ENCODE peak calls at places on chromosome 22, in eight cellular contexts. One of them, this sample, is unnamed.

GRCh38 chr22:44523981-44524759 is 26.1 kb upstream of the RTL6 start:
- DNase-seq in neuronal stem cell: no peak
- DNase-seq in KBM-7: no peak
- DNase-seq in HT-29: no peak
- DNase-seq in stimulated activated CD4-positive, alpha-beta T cell treated with anti-CD3 and anti-CD28 coated beads, Interleukin-1b, Interleukin-23, amount 100 ng/mL, for 1 hour: no peak
- DNase-seq in astrocyte of the cerebellum: peak
- DNase-seq in iPS DF 6.9: no peak
- DNase-seq in kidney glomerular epithelial cell: peak
- DNase-seq in this sample: peak

GRCh38 chr22:47371263-47372090 is 609.0 kb downstream of the TBC1D22A start:
- DNase-seq in kidney glomerular epithelial cell: no peak
- DNase-seq in stimulated activated CD4-positive, alpha-beta T cell treated with anti-CD3 and anti-CD28 coated beads, Interleukin-1b, Interleukin-23, amount 100 ng/mL, for 1 hour: no peak
- DNase-seq in iPS DF 6.9: no peak
- DNase-seq in KBM-7: no peak
- DNase-seq in HT-29: no peak
- DNase-seq in neuronal stem cell: no peak
- DNase-seq in astrocyte of the cerebellum: no peak
- DNase-seq in this sample: no peak

GRCh38 chr22:41827671-41828070 is 5.2 kb upstream of the SREBF2 start:
- DNase-seq in iPS DF 6.9: no peak
- DNase-seq in stimulated activated CD4-positive, alpha-beta T cell treated with anti-CD3 and anti-CD28 coated beads, Interleukin-1b, Interleukin-23, amount 100 ng/mL, for 1 hour: no peak
- DNase-seq in HT-29: no peak
- DNase-seq in KBM-7: no peak
- DNase-seq in neuronal stem cell: no peak
- DNase-seq in kidney glomerular epithelial cell: no peak
- DNase-seq in astrocyte of the cerebellum: no peak
- DNase-seq in this sample: no peak

GRCh38 chr22:48340727-48341709 is 1486.7 kb downstream of the BRD1 start:
- DNase-seq in iPS DF 6.9: no peak
- DNase-seq in astrocyte of the cerebellum: no peak
- DNase-seq in HT-29: no peak
- DNase-seq in neuronal stem cell: no peak
- DNase-seq in stimulated activated CD4-positive, alpha-beta T cell treated with anti-CD3 and anti-CD28 coated beads, Interleukin-1b, Interleukin-23, amount 100 ng/mL, for 1 hour: no peak
- DNase-seq in kidney glomerular epithelial cell: no peak
- DNase-seq in KBM-7: no peak
- DNase-seq in this sample: no peak

GRCh38 chr22:45064313-45065268 is 54.8 kb upstream of the PHF21B start:
- DNase-seq in KBM-7: no peak
- DNase-seq in astrocyte of the cerebellum: peak
- DNase-seq in stimulated activated CD4-positive, alpha-beta T cell treated with anti-CD3 and anti-CD28 coated beads, Interleukin-1b, Interleukin-23, amount 100 ng/mL, for 1 hour: no peak
- DNase-seq in neuronal stem cell: no peak
- DNase-seq in HT-29: no peak
- DNase-seq in iPS DF 6.9: no peak
- DNase-seq in kidney glomerular epithelial cell: no peak
- DNase-seq in this sample: no peak

GRCh38 chr22:22465782-22466181 is 42.8 kb downstream of the ZNF280B start:
- DNase-seq in astrocyte of the cerebellum: no peak
- DNase-seq in stimulated activated CD4-positive, alpha-beta T cell treated with anti-CD3 and anti-CD28 coated beads, Interleukin-1b, Interleukin-23, amount 100 ng/mL, for 1 hour: no peak
- DNase-seq in neuronal stem cell: no peak
- DNase-seq in KBM-7: no peak
- DNase-seq in kidney glomerular epithelial cell: no peak
- DNase-seq in HT-29: no peak
- DNase-seq in iPS DF 6.9: no peak
- DNase-seq in this sample: no peak

GRCh38 chr22:35561796-35562526 is 21.3 kb downstream of the RASD2 start:
- DNase-seq in astrocyte of the cerebellum: no peak
- DNase-seq in kidney glomerular epithelial cell: peak
- DNase-seq in neuronal stem cell: no peak
- DNase-seq in iPS DF 6.9: no peak
- DNase-seq in KBM-7: no peak
- DNase-seq in HT-29: no peak
- DNase-seq in stimulated activated CD4-positive, alpha-beta T cell treated with anti-CD3 and anti-CD28 coated beads, Interleukin-1b, Interleukin-23, amount 100 ng/mL, for 1 hour: no peak
- DNase-seq in this sample: no peak

GRCh38 chr22:49749885-49750510 is 77.7 kb downstream of the BRD1 start:
- DNase-seq in astrocyte of the cerebellum: no peak
- DNase-seq in KBM-7: no peak
- DNase-seq in HT-29: no peak
- DNase-seq in neuronal stem cell: no peak
- DNase-seq in iPS DF 6.9: no peak
- DNase-seq in kidney glomerular epithelial cell: no peak
- DNase-seq in stimulated activated CD4-positive, alpha-beta T cell treated with anti-CD3 and anti-CD28 coated beads, Interleukin-1b, Interleukin-23, amount 100 ng/mL, for 1 hour: no peak
- DNase-seq in this sample: no peak

GRCh38 chr22:31969789-31970489 is 25.6 kb downstream of the YWHAH start:
- DNase-seq in neuronal stem cell: peak
- DNase-seq in iPS DF 6.9: peak
- DNase-seq in stimulated activated CD4-positive, alpha-beta T cell treated with anti-CD3 and anti-CD28 coated beads, Interleukin-1b, Interleukin-23, amount 100 ng/mL, for 1 hour: peak
- DNase-seq in astrocyte of the cerebellum: peak
- DNase-seq in kidney glomerular epithelial cell: peak
- DNase-seq in HT-29: peak
- DNase-seq in KBM-7: peak
- DNase-seq in this sample: peak

GRCh38 chr22:44181912-44182590 is 1.3 kb downstream of the PARVG start:
- DNase-seq in HT-29: no peak
- DNase-seq in stimulated activated CD4-positive, alpha-beta T cell treated with anti-CD3 and anti-CD28 coated beads, Interleukin-1b, Interleukin-23, amount 100 ng/mL, for 1 hour: no peak
- DNase-seq in iPS DF 6.9: no peak
- DNase-seq in kidney glomerular epithelial cell: no peak
- DNase-seq in neuronal stem cell: no peak
- DNase-seq in KBM-7: no peak
- DNase-seq in astrocyte of the cerebellum: no peak
- DNase-seq in this sample: no peak

GRCh38 chr22:19880786-19881569 is 26.3 kb upstream of the GNB1L start:
- DNase-seq in neuronal stem cell: peak
- DNase-seq in stimulated activated CD4-positive, alpha-beta T cell treated with anti-CD3 and anti-CD28 coated beads, Interleukin-1b, Interleukin-23, amount 100 ng/mL, for 1 hour: no peak
- DNase-seq in kidney glomerular epithelial cell: peak
- DNase-seq in iPS DF 6.9: peak
- DNase-seq in astrocyte of the cerebellum: peak
- DNase-seq in KBM-7: no peak
- DNase-seq in HT-29: peak
- DNase-seq in this sample: no peak

GRCh38 chr22:50340157-50340879 is 2.8 kb upstream of the PPP6R2 start:
- DNase-seq in kidney glomerular epithelial cell: no peak
- DNase-seq in HT-29: no peak
- DNase-seq in KBM-7: peak
- DNase-seq in astrocyte of the cerebellum: no peak
- DNase-seq in iPS DF 6.9: no peak
- DNase-seq in neuronal stem cell: no peak
- DNase-seq in stimulated activated CD4-positive, alpha-beta T cell treated with anti-CD3 and anti-CD28 coated beads, Interleukin-1b, Interleukin-23, amount 100 ng/mL, for 1 hour: no peak
- DNase-seq in this sample: peak

GRCh38 chr22:35835998-35836691 is 118.5 kb downstream of the APOL5 start:
- DNase-seq in KBM-7: peak
- DNase-seq in neuronal stem cell: peak
- DNase-seq in kidney glomerular epithelial cell: peak
- DNase-seq in HT-29: peak
- DNase-seq in astrocyte of the cerebellum: peak
- DNase-seq in stimulated activated CD4-positive, alpha-beta T cell treated with anti-CD3 and anti-CD28 coated beads, Interleukin-1b, Interleukin-23, amount 100 ng/mL, for 1 hour: no peak
- DNase-seq in iPS DF 6.9: peak
- DNase-seq in this sample: peak

GRCh38 chr22:39299829-39300178 is 19.6 kb downstream of the RPL3 start:
- DNase-seq in KBM-7: no peak
- DNase-seq in kidney glomerular epithelial cell: no peak
- DNase-seq in HT-29: peak
- DNase-seq in neuronal stem cell: no peak
- DNase-seq in iPS DF 6.9: no peak
- DNase-seq in stimulated activated CD4-positive, alpha-beta T cell treated with anti-CD3 and anti-CD28 coated beads, Interleukin-1b, Interleukin-23, amount 100 ng/mL, for 1 hour: no peak
- DNase-seq in astrocyte of the cerebellum: no peak
- DNase-seq in this sample: peak

GRCh38 chr22:43004362-43005035 is 10.4 kb downstream of the PACSIN2 start:
- DNase-seq in stimulated activated CD4-positive, alpha-beta T cell treated with anti-CD3 and anti-CD28 coated beads, Interleukin-1b, Interleukin-23, amount 100 ng/mL, for 1 hour: no peak
- DNase-seq in astrocyte of the cerebellum: peak
- DNase-seq in kidney glomerular epithelial cell: no peak
- DNase-seq in HT-29: no peak
- DNase-seq in neuronal stem cell: no peak
- DNase-seq in iPS DF 6.9: no peak
- DNase-seq in KBM-7: peak
- DNase-seq in this sample: no peak

GRCh38 chr22:45308624-45309421 is 911 bp upstream of the FAM118A start:
- DNase-seq in kidney glomerular epithelial cell: no peak
- DNase-seq in stimulated activated CD4-positive, alpha-beta T cell treated with anti-CD3 and anti-CD28 coated beads, Interleukin-1b, Interleukin-23, amount 100 ng/mL, for 1 hour: no peak
- DNase-seq in astrocyte of the cerebellum: no peak
- DNase-seq in KBM-7: peak
- DNase-seq in iPS DF 6.9: no peak
- DNase-seq in neuronal stem cell: no peak
- DNase-seq in HT-29: peak
- DNase-seq in this sample: peak

GRCh38 chr22:48907591-48907990 is 920.1 kb downstream of the BRD1 start:
- DNase-seq in neuronal stem cell: no peak
- DNase-seq in astrocyte of the cerebellum: no peak
- DNase-seq in HT-29: no peak
- DNase-seq in iPS DF 6.9: no peak
- DNase-seq in KBM-7: no peak
- DNase-seq in kidney glomerular epithelial cell: no peak
- DNase-seq in stimulated activated CD4-positive, alpha-beta T cell treated with anti-CD3 and anti-CD28 coated beads, Interleukin-1b, Interleukin-23, amount 100 ng/mL, for 1 hour: no peak
- DNase-seq in this sample: no peak

This sample was measured in DMS53.